ENCODE peak calls at places on chromosomes 6 and 20, in five cellular contexts. S, H, G, M and B are unnamed samples.

GRCh38 chr6:38262041-38262440 is 377.7 kb downstream of the BTBD9 start:
- DNase-seq in S (peak; percentile 59), M (no peak), H (no peak), G (no peak), B (no peak)

GRCh38 chr20:56388882-56389281 is 3.1 kb downstream of the AURKA start:
- DNase-seq in H (no peak), M (no peak), S (no peak), G (no peak), B (no peak)

GRCh38 chr6:159904497-159904911 is 13.7 kb downstream of the MAS1 start:
- DNase-seq in G (no peak), S (no peak), M (no peak), H (no peak), B (no peak)

GRCh38 chr6:11120273-11121005 is 8.9 kb upstream of the ERVFRD-1 start:
- DNase-seq in G (no peak), M (no peak), H (no peak), S (no peak), B (no peak)

GRCh38 chr6:44657201-44657824 is 269.8 kb downstream of the CDC5L start:
- DNase-seq in S (no peak), M (no peak), G (no peak), H (no peak), B (no peak)

GRCh38 chr6:24428615-24429014 is 25.9 kb downstream of the MRS2 start:
- DNase-seq in S (no peak), M (no peak), H (no peak), G (no peak), B (no peak)

GRCh38 chr20:45313065-45313695 is 5.1 kb upstream of the MATN4 start:
- DNase-seq in H (no peak), M (no peak), S (no peak), G (no peak), B (no peak)

GRCh38 chr6:11328613-11329247 is 96.3 kb upstream of the NEDD9 start:
- DNase-seq in G (no peak), M (no peak), H (no peak), S (no peak), B (no peak)

GRCh38 chr6:150667977-150668716 is 68.5 kb downstream of the PLEKHG1 start:
- DNase-seq in G (no peak), H (no peak), S (peak; percentile 15), M (peak; percentile 87), B (no peak)

GRCh38 chr6:81171991-81172740 is 580.3 kb downstream of the TENT5A start:
- DNase-seq in M (no peak), G (no peak), S (peak; percentile 15), H (no peak), B (no peak)

GRCh38 chr6:130008236-130008873 is 10.0 kb upstream of the L3MBTL3 start:
- DNase-seq in H (no peak), M (no peak), G (no peak), S (no peak), B (no peak)

GRCh38 chr6:127554435-127555006 is 22.5 kb upstream of the C6orf58 start:
- DNase-seq in S (no peak), G (no peak), M (no peak), H (no peak), B (peak; percentile 20)